ENCODE peak calls at places on chromosomes 5 and 9, in nine cellular contexts. Z is neural crest cell, I is fibroblast of pulmonary artery, P is breast epithelium, L is endothelial cell, Q is H1, W is HFF-Myc, R is GM20000, F is mesothelial cell of epicardium. T is an unnamed sample.
A peak's percentile ranks its signal among the peaks of the same experiment; 100 is the strongest.

GRCh38 chr5:107893642-107894041 is 222.9 kb upstream of the EFNA5 start:
- DNase-seq in Z (no peak), P (no peak), F (no peak), Q (no peak), W (no peak), L (no peak), I (peak; percentile 63), R (no peak), T (peak; percentile 46)

GRCh38 chr9:127519301-127520166 is 68.2 kb downstream of the LRSAM1 start:
- DNase-seq in P (no peak), F (peak; percentile 53), Z (no peak), I (peak; percentile 98), L (no peak), W (peak; percentile 94), R (peak; percentile 69), Q (no peak), T (peak; percentile 86)

GRCh38 chr9:124520206-124520596 is 13.0 kb upstream of the NR5A1 start:
- DNase-seq in P (no peak), I (no peak), Q (no peak), Z (no peak), L (no peak), R (no peak), F (no peak), W (no peak), T (no peak)

GRCh38 chr9:79224672-79225433 is 346.9 kb upstream of the TLE4 start:
- DNase-seq in I (peak; percentile 93), Z (no peak), F (no peak), R (no peak), W (peak; percentile 88), Q (no peak), L (no peak), P (no peak), T (peak; percentile 72)

GRCh38 chr9:123448247-123448646 is 92.2 kb downstream of the CRB2 start:
- DNase-seq in L (no peak), I (no peak), P (no peak), F (no peak), Z (no peak), R (no peak), W (no peak), Q (no peak), T (no peak)

GRCh38 chr9:136312436-136312835 is 8.5 kb upstream of the CCDC187 start:
- DNase-seq in R (peak; percentile 72), Q (no peak), L (peak; percentile 48), F (no peak), P (no peak), I (peak; percentile 55), W (no peak), Z (no peak), T (no peak)

GRCh38 chr9:134811079-134811672 is 69.4 kb upstream of the FCN2 start:
- DNase-seq in R (no peak), I (no peak), Z (no peak), L (no peak), P (no peak), W (no peak), Q (peak; percentile 56), F (no peak), T (no peak)

GRCh38 chr5:157665467-157666085 is 5.8 kb upstream of the C5orf52 start:
- DNase-seq in W (no peak), Q (no peak), R (no peak), Z (no peak), L (no peak), I (peak; percentile 91), F (no peak), P (no peak), T (peak; percentile 65)

GRCh38 chr5:6705959-6706358 is 7.3 kb upstream of the TENT4A start:
- DNase-seq in I (no peak), L (no peak), Z (no peak), W (no peak), R (no peak), P (no peak), Q (no peak), F (no peak), T (no peak)

GRCh38 chr5:79297661-79298060 is 61.7 kb downstream of the JMY start:
- DNase-seq in Q (no peak), I (peak; percentile 7), R (no peak), P (no peak), Z (no peak), W (no peak), L (no peak), F (no peak), T (no peak)

GRCh38 chr9:3237121-3237520 is 288.7 kb downstream of the RFX3 start:
- DNase-seq in F (no peak), Q (no peak), I (no peak), W (no peak), L (no peak), R (no peak), Z (no peak), P (no peak), T (no peak)

GRCh38 chr5:9976621-9977020 is 273.1 kb downstream of the ATPSCKMT start:
- DNase-seq in F (no peak), L (no peak), Z (no peak), I (no peak), R (no peak), P (no peak), W (no peak), Q (no peak), T (no peak)

GRCh38 chr5:68968426-68968825 is 125.4 kb upstream of the SLC30A5 start:
- DNase-seq in W (no peak), F (no peak), L (no peak), I (no peak), P (no peak), Q (no peak), Z (no peak), R (no peak), T (no peak)

GRCh38 chr5:68970617-68971016 is 123.2 kb upstream of the SLC30A5 start:
- DNase-seq in P (no peak), F (no peak), Z (no peak), L (no peak), R (no peak), Q (no peak), I (no peak), W (no peak), T (no peak)

GRCh38 chr5:68973696-68974095 is 120.1 kb upstream of the SLC30A5 start:
- DNase-seq in Z (no peak), I (no peak), L (no peak), F (no peak), P (no peak), Q (no peak), W (no peak), R (no peak), T (no peak)
- TF ChIP-seq CTCF in Z (no peak), I (no peak), L (no peak), F (no peak), P (no peak), Q (no peak), W (no peak), R (no peak), T (no peak)

GRCh38 chr5:141960018-141960417 is 2.0 kb upstream of the PCDH12 start:
- DNase-seq in W (no peak), I (no peak), F (no peak), Z (no peak), L (peak; percentile 60), Q (no peak), R (peak; percentile 3), P (no peak), T (no peak)
- TF ChIP-seq CTCF in W (peak; percentile 57), I (peak; percentile 26), F (no peak), Z (no peak), L (no peak), Q (peak; percentile 33), R (peak; percentile 25), P (no peak), T (peak; percentile 33)

DNA sequence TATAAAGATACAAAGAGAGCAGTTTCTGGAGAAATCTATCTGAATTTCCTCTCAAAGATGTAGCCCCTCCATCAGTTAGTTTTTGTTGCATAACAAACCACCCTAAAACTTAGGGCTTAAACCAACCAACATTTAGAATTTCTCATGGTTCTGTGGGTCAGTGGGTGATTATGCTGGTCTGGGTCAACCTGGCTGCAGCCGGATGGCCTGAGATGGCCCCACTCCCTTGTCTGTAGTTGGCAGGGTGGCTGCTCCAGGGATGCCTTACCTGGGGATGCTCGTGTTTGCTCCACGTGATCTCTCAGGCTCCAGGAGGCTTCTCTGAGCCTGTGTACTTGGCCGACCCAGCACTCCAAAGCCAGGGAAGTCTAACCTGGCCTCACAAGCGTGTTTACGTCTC is 139.3 kb downstream of the MVB12B start:
- DNase-seq in Z (no peak), P (peak; percentile 42), Q (no peak), W (no peak), I (no peak), L (no peak), F (no peak), R (no peak), T (no peak)
- TF ChIP-seq CTCF in Z (no peak), P (no peak), Q (no peak), W (no peak), I (no peak), L (no peak), F (no peak), R (no peak), T (no peak)

DNA sequence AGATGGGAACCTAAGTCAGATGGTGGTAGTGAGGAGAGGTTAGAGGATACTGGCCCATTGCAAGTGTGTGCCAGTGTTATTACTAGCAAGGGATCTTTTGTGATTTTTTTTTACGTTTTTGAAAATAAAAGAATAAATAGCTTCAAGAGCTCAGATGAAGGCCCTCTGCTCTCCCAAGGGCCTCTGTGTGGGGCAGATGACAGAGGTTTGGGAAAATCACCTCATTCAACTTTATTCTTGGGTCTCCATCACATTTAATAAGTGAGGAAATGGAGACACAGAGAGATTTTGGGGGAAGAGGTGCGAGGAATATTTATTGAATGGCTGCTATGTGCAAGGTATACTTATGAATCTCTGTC is 10.1 kb upstream of the TRAF1 start:
- DNase-seq in I (no peak), P (no peak), Z (no peak), Q (no peak), W (no peak), L (no peak), F (no peak), R (no peak), T (no peak)
- TF ChIP-seq CTCF in I (no peak), P (peak; percentile 5), Z (no peak), Q (no peak), W (no peak), L (peak; percentile 12), F (peak; percentile 10), R (no peak), T (no peak)

GRCh38 chr9:70484232-70485130 is 70.0 kb upstream of the KLF9 start:
- DNase-seq in W (no peak), L (peak; percentile 35), Q (no peak), I (peak; percentile 95), P (no peak), Z (peak; percentile 20), F (no peak), R (peak; percentile 72), T (no peak)
- TF ChIP-seq CTCF in W (peak; percentile 85), L (peak; percentile 72), Q (peak; percentile 84), I (peak; percentile 93), P (peak; percentile 79), Z (peak; percentile 74), F (peak; percentile 70), R (peak; percentile 36), T (peak; percentile 79)